ENCODE peak calls at places on chromosomes 7 and 10, in six cellular contexts. Y is NB4; N is CD4-positive, alpha-beta T cell; B is AG09309; J is B cell; E is brain microvascular endothelial cell. Z is an unnamed sample.

GRCh38 chr7:16260236-16260728 is 161.1 kb downstream of the CRPPA start:
- DNase-seq in E (no peak), J (no peak), B (no peak), Y (no peak), N (no peak), Z (no peak)

GRCh38 chr10:129756912-129757861 is 206.9 kb downstream of the EBF3 start:
- DNase-seq in B (no peak), Y (peak), E (no peak), N (no peak), J (no peak), Z (no peak)

GRCh38 chr10:47252093-47252780 is 47.8 kb upstream of the GDF10 start:
- DNase-seq in J (no peak), Y (no peak), E (no peak), N (no peak), B (no peak), Z (no peak)

GRCh38 chr7:8831386-8831785 is 398.0 kb downstream of the NXPH1 start:
- DNase-seq in Y (no peak), N (no peak), J (no peak), E (no peak), B (no peak), Z (no peak)

GRCh38 chr10:3008518-3009195 is 58.7 kb upstream of the PFKP start:
- DNase-seq in J (peak), Y (no peak), E (no peak), N (no peak), B (no peak), Z (no peak)

GRCh38 chr10:111203615-111204014 is 126.8 kb downstream of the ADRA2A start:
- DNase-seq in N (no peak), Y (peak), J (no peak), B (no peak), E (no peak), Z (no peak)

GRCh38 chr7:156002362-156003001 is 190.2 kb upstream of the SHH start:
- DNase-seq in B (no peak), E (no peak), Y (peak), J (no peak), N (no peak), Z (no peak)

GRCh38 chr7:155073922-155074321 is 3.8 kb downstream of the HTR5A start:
- DNase-seq in J (no peak), Y (no peak), B (no peak), E (no peak), N (no peak), Z (no peak)

GRCh38 chr10:89889610-89890009 is 188.2 kb downstream of the KIF20B start:
- DNase-seq in J (peak), N (no peak), E (no peak), Y (no peak), B (no peak), Z (no peak)

GRCh38 chr10:80544316-80544953 is 6.7 kb downstream of the SH2D4B start:
- DNase-seq in J (no peak), E (no peak), N (no peak), B (no peak), Y (no peak), Z (no peak)

GRCh38 chr7:152987673-152988072 is 228.1 kb downstream of the ACTR3B start:
- DNase-seq in Y (no peak), B (no peak), E (no peak), N (no peak), J (no peak), Z (no peak)

GRCh38 chr10:68151453-68151852 is 42.2 kb downstream of the MYPN start:
- DNase-seq in Y (no peak), J (no peak), N (no peak), E (no peak), B (no peak), Z (no peak)

GRCh38 chr10:124044143-124044862 is 49.1 kb downstream of the CHST15 start:
- DNase-seq in J (no peak), E (no peak), B (no peak), N (no peak), Y (no peak), Z (no peak)

GRCh38 chr7:138345567-138345966 is 114.5 kb upstream of the TRIM24 start:
- DNase-seq in B (no peak), N (no peak), E (no peak), Y (no peak), J (no peak), Z (no peak)

GRCh38 chr10:121788717-121789116 is 139.1 kb downstream of the ATE1 start:
- DNase-seq in E (no peak), J (no peak), B (no peak), Y (no peak), N (no peak), Z (no peak)

GRCh38 chr7:74032191-74032490 is 4.2 kb downstream of the ELN start:
- DNase-seq in E (no peak), B (peak), J (no peak), Y (no peak), N (no peak), Z (no peak)

DNA sequence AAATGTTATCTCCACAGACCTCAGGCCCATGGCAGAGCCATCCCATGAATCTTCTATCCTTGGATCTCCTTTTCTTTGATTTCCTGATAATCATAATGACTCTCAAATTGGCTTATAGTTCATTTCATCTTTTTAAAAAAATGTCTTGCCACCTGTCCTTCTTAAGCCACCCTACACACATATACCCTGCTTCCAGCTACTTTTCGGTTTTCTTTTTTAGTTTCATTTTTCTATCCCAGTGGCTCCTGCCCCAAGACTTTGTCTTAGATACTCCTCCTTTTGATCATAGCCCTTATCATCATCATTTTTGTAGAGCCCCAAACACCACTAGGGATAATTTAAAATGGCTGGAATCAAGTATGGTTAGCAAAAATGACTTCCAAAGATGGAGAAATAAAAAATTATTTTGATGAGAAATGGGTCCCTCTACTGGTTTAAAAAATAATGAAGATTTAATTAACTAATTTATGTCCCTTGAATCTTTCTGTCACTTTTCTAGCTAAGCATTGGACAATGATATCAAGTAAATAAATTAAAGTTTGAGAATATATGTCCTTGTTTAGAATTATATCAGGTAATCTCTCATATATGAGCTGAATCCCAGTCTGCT is 277.3 kb upstream of the SEMA3D start:
- DNase-seq in B (no peak), E (no peak), N (no peak), J (peak), Y (no peak), Z (no peak)
- TF ChIP-seq CTCF in B (no peak), E (no peak), N (no peak), J (peak), Y (no peak), Z (no peak)

GRCh38 chr10:127993281-127993680 is 86.4 kb downstream of the PTPRE start:
- DNase-seq in N (no peak), B (no peak), J (no peak), Y (no peak), E (no peak), Z (no peak)

GRCh38 chr10:127990846-127991542 is 84.1 kb downstream of the PTPRE start:
- DNase-seq in N (no peak), B (peak), E (peak), J (no peak), Y (no peak), Z (peak)

GRCh38 chr10:127991543-127992255 is 84.8 kb downstream of the PTPRE start:
- DNase-seq in B (no peak), N (no peak), J (no peak), Y (no peak), E (no peak), Z (no peak)

GRCh38 chr10:127989481-127989964 is 82.6 kb downstream of the PTPRE start:
- DNase-seq in Y (no peak), B (no peak), E (no peak), J (no peak), N (no peak), Z (no peak)

GRCh38 chr10:127992376-127992775 is 85.5 kb downstream of the PTPRE start:
- DNase-seq in Y (no peak), E (no peak), J (no peak), B (no peak), N (no peak), Z (no peak)
- TF ChIP-seq CTCF in Y (no peak), E (no peak), J (no peak), B (no peak), N (no peak), Z (no peak)

GRCh38 chr7:150964593-150965111 is 13.5 kb downstream of the KCNH2 start:
- DNase-seq in J (no peak), B (no peak), E (no peak), Y (peak), N (no peak), Z (no peak)
- TF ChIP-seq CTCF in J (no peak), B (no peak), E (no peak), Y (no peak), N (no peak), Z (no peak)

DNA sequence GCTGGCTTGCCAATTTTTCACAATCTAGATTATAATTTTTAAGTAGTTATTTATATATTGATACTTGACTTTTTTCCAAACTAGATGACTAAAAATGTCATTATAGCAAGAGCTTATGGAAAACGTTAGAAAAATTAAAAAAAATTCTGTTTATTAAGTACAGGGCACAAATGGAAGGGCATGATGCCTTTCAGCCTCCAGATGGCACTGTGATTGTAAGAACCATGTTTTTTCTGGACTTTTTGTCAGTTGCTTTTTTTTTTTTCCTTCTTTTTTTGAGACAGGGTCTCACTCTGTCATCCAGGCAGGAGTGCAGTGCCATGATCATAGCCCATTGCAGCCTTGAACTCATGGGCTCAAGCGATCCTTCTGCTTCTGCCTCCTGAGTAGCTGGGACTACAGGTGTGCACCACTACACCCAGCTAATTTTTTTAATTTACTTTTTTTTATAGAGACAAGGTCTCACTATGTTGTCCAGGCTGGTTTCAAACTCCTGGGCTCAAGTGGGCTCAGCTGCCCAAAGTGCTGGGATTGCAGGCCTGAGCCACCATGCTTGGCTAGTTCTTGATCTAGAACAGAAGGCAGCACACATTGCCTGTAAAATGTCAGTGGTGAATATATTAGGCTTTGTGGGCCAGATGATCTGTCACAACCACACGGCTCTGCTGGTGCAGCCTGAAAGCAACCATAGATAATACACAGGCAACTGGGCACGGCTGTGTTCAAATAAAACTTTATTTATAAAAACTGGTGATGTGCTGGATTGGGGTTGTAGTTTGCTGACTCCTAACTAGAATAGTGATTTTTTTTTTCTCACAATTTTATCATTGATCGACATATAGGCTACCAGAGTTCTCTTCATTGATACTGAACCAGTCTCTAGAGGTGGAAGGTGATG is 27.4 kb downstream of the UCMA start:
- DNase-seq in N (no peak), E (peak), Y (peak), B (peak), J (peak), Z (no peak)
- TF ChIP-seq CTCF in N (peak), E (peak), Y (no peak), B (peak), J (peak), Z (peak)

GRCh38 chr10:44925224-44925623 is 14.1 kb downstream of the TMEM72 start:
- DNase-seq in Y (peak), E (peak), J (no peak), N (no peak), B (no peak), Z (no peak)
- TF ChIP-seq CTCF in Y (peak), E (peak), J (no peak), N (no peak), B (no peak), Z (peak)

GRCh38 chr7:121080257-121080912 is 91.9 kb downstream of the CPED1 start:
- DNase-seq in E (no peak), J (no peak), N (no peak), Y (no peak), B (no peak), Z (no peak)
- TF ChIP-seq CTCF in E (no peak), J (no peak), N (no peak), Y (no peak), B (no peak), Z (no peak)

Z was measured in AG04449.